ENCODE peak calls at places on chromosomes 13 and 19, in five cellular contexts. P is NCI-H2029; M is stimulated activated CD8-positive, alpha-beta memory T cell treated with anti-CD3 and anti-CD28 coated beads, Interleukin-7, amount 100 ng/mL, for 4 hours; D is psoas muscle; K is lower lobe of right lung. O is an unnamed sample.

GRCh38 chr19:36876993-36877938 is 26.6 kb downstream of the ZNF345 start:
- DNase-seq in M (no peak), K (no peak), P (no peak), D (no peak), O (no peak)

GRCh38 chr19:29680447-29680846 is 15.2 kb downstream of the PLEKHF1 start:
- DNase-seq in P (no peak), K (peak), M (peak), D (peak), O (no peak)

GRCh38 chr19:53102701-53103140 is 501 bp downstream of the ZNF160 start:
- DNase-seq in K (peak), P (peak), D (peak), M (no peak), O (peak)

GRCh38 chr13:97905517-97905916 is 48.0 kb upstream of the IPO5 start:
- DNase-seq in D (no peak), K (no peak), M (no peak), P (no peak), O (no peak)

GRCh38 chr19:7843521-7843920 is 13.5 kb downstream of the EVI5L start:
- DNase-seq in K (no peak), P (no peak), D (no peak), M (no peak), O (no peak)

GRCh38 chr13:102933076-102933922 is 87.5 kb downstream of the ERCC5 start:
- DNase-seq in K (no peak), M (no peak), P (no peak), D (no peak), O (no peak)

GRCh38 chr13:33884506-33885221 is 66.7 kb downstream of the RFC3 start:
- DNase-seq in P (no peak), M (no peak), K (no peak), D (no peak), O (no peak)

GRCh38 chr19:2302319-2303208 is 5.4 kb downstream of the LINGO3 start:
- DNase-seq in K (no peak), M (no peak), P (no peak), D (peak), O (peak)

GRCh38 chr13:28204043-28204442 is 65.7 kb downstream of the PAN3 start:
- DNase-seq in P (peak), D (no peak), K (no peak), M (no peak), O (no peak)

GRCh38 chr13:76019421-76020044 is 383.4 kb downstream of the LMO7 start:
- DNase-seq in K (peak), P (no peak), D (no peak), M (no peak), O (peak)

GRCh38 chr13:110509971-110510786 is 51.3 kb downstream of the RAB20 start:
- DNase-seq in D (no peak), P (no peak), K (no peak), M (no peak), O (no peak)

GRCh38 chr13:76829572-76830327 is 56.5 kb downstream of the KCTD12 start:
- DNase-seq in P (no peak), D (peak), K (no peak), M (no peak), O (peak)

GRCh38 chr13:73850104-73850898 is 283.9 kb downstream of the KLF12 start:
- DNase-seq in D (no peak), P (no peak), M (no peak), K (no peak), O (no peak)

GRCh38 chr19:38015216-38015615 is 108.2 kb downstream of the SIPA1L3 start:
- DNase-seq in K (no peak), M (no peak), P (no peak), D (no peak), O (no peak)

GRCh38 chr13:23725922-23726321 is 155.7 kb downstream of the TNFRSF19 start:
- DNase-seq in P (no peak), D (no peak), K (no peak), M (no peak), O (no peak)

GRCh38 chr13:109816112-109816978 is 30.0 kb upstream of the IRS2 start:
- DNase-seq in P (peak), D (no peak), M (no peak), K (no peak), O (no peak)

GRCh38 chr13:75334634-75335447 is 147.1 kb downstream of the TBC1D4 start:
- DNase-seq in P (no peak), M (no peak), D (no peak), K (no peak), O (no peak)

GRCh38 chr13:51453959-51454703 is 1.3 kb upstream of the INTS6 start:
- DNase-seq in M (peak), K (no peak), P (peak), D (no peak), O (peak)

GRCh38 chr13:33145667-33146066 is 129.4 kb downstream of the KL start:
- DNase-seq in K (no peak), M (no peak), D (no peak), P (no peak), O (no peak)

GRCh38 chr13:75359266-75359665 is 122.7 kb downstream of the TBC1D4 start:
- DNase-seq in P (no peak), K (no peak), D (no peak), M (no peak), O (no peak)

GRCh38 chr13:51916962-51917361 is 55.2 kb downstream of the CCDC70 start:
- DNase-seq in D (no peak), P (no peak), K (no peak), M (no peak), O (no peak)

GRCh38 chr13:67136157-67136556 is 94.0 kb downstream of the PCDH9 start:
- DNase-seq in K (no peak), M (no peak), D (no peak), P (no peak), O (no peak)

GRCh38 chr13:101915333-101915732 is 462.9 kb downstream of the ITGBL1 start:
- DNase-seq in P (no peak), M (no peak), D (no peak), K (no peak), O (no peak)

GRCh38 chr19:3136684-3137055 is 837 bp downstream of the GNA15 start:
- DNase-seq in M (no peak), P (no peak), D (no peak), K (no peak), O (no peak)

GRCh38 chr19:42333018-42333417 is 7.6 kb downstream of the MEGF8 start:
- DNase-seq in P (no peak), M (no peak), D (no peak), K (no peak), O (no peak)

GRCh38 chr19:32674153-32674958 is 624 bp downstream of the ANKRD27 start:
- DNase-seq in K (no peak), D (no peak), M (no peak), P (no peak), O (no peak)

O was measured in sigmoid colon.